ENCODE peak calls at places on chromosomes 4 and X, in seven cellular contexts. M, I, A, J, V, U and D are unnamed samples. For H3K36me3 and H3K27me3, the result is how much of the 10 kb centered on the place peaks cover.

GRCh38 chr4:175127314-175127713 is 209.2 kb downstream of the ADAM29 start:
- DNase-seq in M (no peak), I (no peak), J (no peak), V (no peak), U (no peak), A (peak), D (no peak)

GRCh38 chr4:10123227-10124101 is 6.9 kb upstream of the WDR1 start:
- DNase-seq in J (no peak), U (no peak), A (peak), I (peak), M (no peak), V (no peak), D (no peak)

GRCh38 chr4:129232627-129233337 is 136.8 kb downstream of the C4orf33 start:
- DNase-seq in M (no peak), A (no peak), J (no peak), V (no peak), I (no peak), U (no peak), D (no peak)

GRCh38 chr4:3371038-3371437 is 70.7 kb upstream of the HGFAC start:
- DNase-seq in A (no peak), V (no peak), U (no peak), M (no peak), J (no peak), I (no peak), D (no peak)

GRCh38 chrX:29090811-29091210 is 503.6 kb downstream of the IL1RAPL1 start:
- DNase-seq in I (no peak), J (no peak), U (no peak), V (no peak), M (no peak), A (peak), D (no peak)

GRCh38 chrX:148538582-148538981 is 38.2 kb downstream of the AFF2 start:
- DNase-seq in J (no peak), U (no peak), A (no peak), V (no peak), M (no peak), I (no peak), D (no peak)

GRCh38 chr4:7111441-7111840 is 43.6 kb upstream of the GRPEL1 start:
- DNase-seq in A (no peak), J (no peak), U (no peak), M (no peak), V (no peak), I (no peak), D (no peak)

GRCh38 chr4:48853604-48854394 is 22.9 kb downstream of the OCIAD1 start:
- DNase-seq in U (no peak), A (no peak), J (no peak), V (no peak), I (no peak), M (no peak), D (no peak)

DNA sequence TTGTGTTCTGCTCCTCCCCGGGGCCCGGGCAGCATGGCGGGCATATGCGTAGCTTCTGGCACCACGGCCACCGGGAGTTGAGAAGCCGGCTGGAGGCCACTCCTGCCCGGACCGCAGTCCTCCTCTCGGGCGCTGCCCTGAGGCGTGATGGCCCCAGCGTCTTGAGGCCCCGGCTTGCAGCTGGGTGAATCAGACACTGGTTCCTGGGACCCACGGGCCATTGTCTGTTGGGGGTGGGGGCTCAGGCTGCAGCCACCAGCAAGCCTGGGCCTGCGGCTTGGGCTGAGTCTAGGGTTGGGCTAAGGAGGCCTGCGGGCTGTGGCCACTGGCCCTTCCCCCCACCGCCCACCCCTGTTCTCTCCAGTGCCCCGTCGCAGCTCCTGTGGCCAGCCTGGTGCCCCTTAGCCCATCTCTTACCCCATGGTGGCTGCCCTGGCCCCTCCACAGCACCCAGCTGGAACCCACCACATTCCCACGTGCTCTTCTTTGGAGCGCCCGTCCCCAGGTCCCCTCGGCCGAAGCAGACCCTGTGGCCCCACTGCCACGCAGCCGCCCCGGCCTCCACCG is 6.7 kb upstream of the UVSSA start:
- DNase-seq in I (no peak), M (no peak), V (no peak), J (no peak), A (no peak), U (no peak), D (no peak)
- H3K36me3 ChIP-seq in I (under half), M (under half), V (under half), J (half or more), A (half or more), U (half or more), D (under half)

DNA sequence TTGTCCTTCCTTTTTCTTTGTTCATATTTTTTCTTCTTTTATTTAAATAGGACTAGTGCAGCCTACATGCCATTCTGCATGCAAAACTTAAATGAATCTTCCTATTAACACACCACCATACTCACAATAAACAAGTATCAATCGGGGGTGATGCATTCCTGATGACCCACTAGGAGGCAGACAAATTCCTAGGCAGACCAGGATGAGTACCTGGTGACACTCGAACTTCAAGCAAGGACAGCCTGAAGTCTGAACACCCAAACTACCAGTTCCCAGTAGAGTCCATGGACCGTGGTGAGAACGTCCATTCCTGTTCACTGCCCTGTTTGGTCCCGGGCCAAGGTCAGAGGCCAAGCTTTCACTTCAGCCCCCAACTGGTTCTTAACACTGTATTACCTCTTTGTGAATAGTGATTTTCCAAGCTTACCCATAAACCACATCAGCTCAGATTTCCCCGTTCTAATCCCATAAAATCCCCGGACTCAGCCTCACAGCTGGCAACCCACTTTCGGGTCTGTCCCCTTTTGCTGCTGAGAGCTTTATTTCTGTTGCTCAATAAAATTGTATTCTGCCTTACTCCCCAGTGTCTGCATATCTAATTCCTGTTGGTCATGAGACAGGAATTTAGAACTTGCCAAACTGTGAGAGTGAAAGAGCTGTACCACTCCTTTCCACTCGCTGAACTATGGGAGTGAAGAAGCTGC is 1286.6 kb downstream of the FSTL5 start:
- DNase-seq in U (no peak), A (no peak), J (no peak), V (no peak), M (no peak), I (no peak), D (no peak)
- TF ChIP-seq CTCF in U (no peak), A (no peak), J (no peak), V (no peak), M (no peak), I (no peak), D (no peak)

GRCh38 chrX:152806035-152806434 is 24.5 kb downstream of the CETN2 start:
- DNase-seq in U (no peak), I (no peak), J (no peak), A (no peak), M (no peak), V (no peak), D (no peak)
- H3K27me3 ChIP-seq in U (under half), I (under half), J (under half), A (under half), M (under half), V (under half), D (under half)

GRCh38 chrX:16319929-16320328 is 152.6 kb downstream of the MAGEB17 start:
- DNase-seq in U (no peak), M (no peak), J (no peak), I (no peak), V (no peak), A (peak), D (no peak)
- H3K36me3 ChIP-seq in U (under half), M (under half), J (under half), I (under half), V (under half), A (under half), D (under half)

GRCh38 chr4:46274717-46275116 is 115.2 kb downstream of the GABRA2 start:
- DNase-seq in J (no peak), M (no peak), V (no peak), I (no peak), U (no peak), A (no peak), D (no peak)

GRCh38 chr4:46266106-46266505 is 123.8 kb downstream of the GABRA2 start:
- DNase-seq in U (no peak), I (no peak), J (no peak), A (no peak), M (no peak), V (no peak), D (no peak)

GRCh38 chr4:46267866-46268265 is 122.1 kb downstream of the GABRA2 start:
- DNase-seq in J (no peak), U (no peak), A (no peak), M (no peak), I (no peak), V (no peak), D (no peak)

GRCh38 chr4:46270986-46271596 is 118.8 kb downstream of the GABRA2 start:
- DNase-seq in A (peak), J (no peak), U (no peak), I (no peak), M (no peak), V (no peak), D (no peak)
- TF ChIP-seq CTCF in A (peak), J (no peak), U (peak), I (peak), M (peak), V (no peak), D (no peak)

DNA sequence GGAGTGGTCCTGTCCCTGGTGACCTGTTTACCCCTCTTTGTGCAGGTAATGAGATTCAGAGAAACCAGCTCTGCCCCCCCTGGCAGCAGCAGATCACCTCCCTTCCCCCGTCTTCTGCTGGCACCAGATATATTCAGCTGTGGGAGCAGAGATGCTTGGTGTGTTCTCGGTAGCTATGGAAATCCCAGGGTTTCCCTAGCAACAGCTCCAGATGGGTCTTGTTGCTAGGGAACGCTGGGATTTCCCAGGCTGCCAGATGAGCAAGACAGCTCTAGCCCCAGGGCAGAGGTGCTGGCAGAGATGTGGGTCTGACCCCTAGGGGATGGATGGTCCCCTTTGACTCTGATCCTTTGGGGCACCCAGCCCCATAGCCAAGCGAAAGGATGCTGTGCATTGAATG is 20.2 kb downstream of the CETN2 start:
- DNase-seq in M (no peak), I (no peak), V (no peak), A (no peak), U (no peak), J (no peak), D (no peak)
- H3K27me3 ChIP-seq in M (under half), I (under half), V (under half), A (under half), U (under half), J (under half), D (under half)

GRCh38 chr4:163515198-163515597 is 20.7 kb downstream of the TMA16 start:
- DNase-seq in A (no peak), I (no peak), V (no peak), U (no peak), J (no peak), M (no peak), D (no peak)
- H3K36me3 ChIP-seq in A (under half), I (under half), V (under half), U (under half), J (under half), M (under half), D (under half)

DNA sequence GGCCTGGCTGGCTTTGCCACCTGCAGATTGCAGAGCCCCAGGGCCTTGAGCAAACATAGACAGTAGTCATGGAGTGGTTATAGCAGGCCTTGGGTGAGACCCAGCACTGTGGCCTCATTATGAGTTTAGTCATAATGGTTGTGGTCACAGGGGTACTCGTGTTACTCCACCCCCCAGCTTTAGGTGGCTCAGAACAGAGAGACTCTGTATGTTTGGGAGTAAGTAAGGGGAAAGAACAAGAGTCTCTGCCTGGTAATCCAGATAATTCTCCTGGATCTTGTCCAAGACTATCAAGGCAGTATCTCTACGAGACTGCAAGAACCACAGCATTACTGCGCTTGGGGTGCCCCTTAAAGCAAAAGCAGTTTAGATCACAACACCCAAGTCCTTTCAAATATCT is 62.3 kb upstream of the SCRG1 start:
- DNase-seq in U (no peak), M (no peak), J (no peak), V (no peak), I (no peak), A (peak), D (no peak)
- TF ChIP-seq CTCF in U (no peak), M (no peak), J (no peak), V (no peak), I (no peak), A (no peak), D (no peak)